ENCODE peak calls at places on chromosome 7, in five cellular contexts. One of them, this sample, is unnamed.

GRCh38 chr7:100157334-100158228 is 942 bp downstream of the TRAPPC14 start:
- DNase-seq in LoVo: peak; percentile 63
- DNase-seq in epithelial cell of proximal tubule: peak; percentile 53
- DNase-seq in HEK293T: peak; percentile 50
- DNase-seq in suprapubic skin: peak; percentile 67
- DNase-seq in this sample: no peak

GRCh38 chr7:16046045-16046444 is 359.6 kb upstream of the MEOX2 start:
- DNase-seq in HEK293T: no peak
- DNase-seq in LoVo: no peak
- DNase-seq in suprapubic skin: no peak
- DNase-seq in epithelial cell of proximal tubule: no peak
- DNase-seq in this sample: no peak

GRCh38 chr7:50502001-50502684 is 52.0 kb upstream of the FIGNL1 start:
- DNase-seq in HEK293T: no peak
- DNase-seq in LoVo: no peak
- DNase-seq in suprapubic skin: peak; percentile 78
- DNase-seq in epithelial cell of proximal tubule: peak; percentile 89
- DNase-seq in this sample: peak; percentile 82

GRCh38 chr7:51949726-51950644 is 633.4 kb upstream of the COBL start:
- DNase-seq in LoVo: no peak
- DNase-seq in suprapubic skin: no peak
- DNase-seq in HEK293T: no peak
- DNase-seq in epithelial cell of proximal tubule: peak; percentile 63
- DNase-seq in this sample: no peak

GRCh38 chr7:14340415-14341079 is 351.1 kb upstream of the ETV1 start:
- DNase-seq in suprapubic skin: no peak
- DNase-seq in LoVo: no peak
- DNase-seq in epithelial cell of proximal tubule: no peak
- DNase-seq in HEK293T: no peak
- DNase-seq in this sample: no peak

GRCh38 chr7:64875258-64875657 is 27.8 kb upstream of the ZNF273 start:
- DNase-seq in suprapubic skin: no peak
- DNase-seq in LoVo: no peak
- DNase-seq in HEK293T: peak; percentile 1
- DNase-seq in epithelial cell of proximal tubule: no peak
- DNase-seq in this sample: no peak

GRCh38 chr7:75616421-75617167 is 122.1 kb downstream of the HIP1 start:
- DNase-seq in suprapubic skin: no peak
- DNase-seq in epithelial cell of proximal tubule: no peak
- DNase-seq in LoVo: no peak
- DNase-seq in HEK293T: no peak
- DNase-seq in this sample: no peak

GRCh38 chr7:157386979-157387800 is 50.4 kb downstream of the DNAJB6 start:
- DNase-seq in epithelial cell of proximal tubule: peak; percentile 32
- DNase-seq in HEK293T: peak; percentile 97
- DNase-seq in LoVo: peak; percentile 65
- DNase-seq in suprapubic skin: peak; percentile 91
- DNase-seq in this sample: no peak

GRCh38 chr7:35985126-35985754 is 167.8 kb upstream of the EEPD1 start:
- DNase-seq in HEK293T: peak; percentile 80
- DNase-seq in suprapubic skin: peak; percentile 85
- DNase-seq in LoVo: peak; percentile 80
- DNase-seq in epithelial cell of proximal tubule: peak; percentile 3
- DNase-seq in this sample: peak; percentile 40

GRCh38 chr7:909358-910329 is 33.3 kb downstream of the GET4 start:
- DNase-seq in suprapubic skin: no peak
- DNase-seq in LoVo: no peak
- DNase-seq in HEK293T: peak; percentile 27
- DNase-seq in epithelial cell of proximal tubule: no peak
- DNase-seq in this sample: no peak

GRCh38 chr7:44144426-44144967 is 3.4 kb upstream of the MYL7 start:
- DNase-seq in HEK293T: no peak
- DNase-seq in epithelial cell of proximal tubule: no peak
- DNase-seq in LoVo: no peak
- DNase-seq in suprapubic skin: peak; percentile 49
- DNase-seq in this sample: no peak

GRCh38 chr7:45677311-45677900 is 103.2 kb downstream of the ADCY1 start:
- DNase-seq in epithelial cell of proximal tubule: no peak
- DNase-seq in suprapubic skin: no peak
- DNase-seq in LoVo: peak; percentile 58
- DNase-seq in HEK293T: no peak
- DNase-seq in this sample: no peak

GRCh38 chr7:818031-818699 is 14.1 kb upstream of the SUN1 start:
- DNase-seq in suprapubic skin: no peak
- DNase-seq in LoVo: peak; percentile 53
- DNase-seq in epithelial cell of proximal tubule: no peak
- DNase-seq in HEK293T: no peak
- DNase-seq in this sample: peak; percentile 43

GRCh38 chr7:23893942-23894890 is 184.2 kb downstream of the STK31 start:
- DNase-seq in suprapubic skin: no peak
- DNase-seq in HEK293T: no peak
- DNase-seq in epithelial cell of proximal tubule: no peak
- DNase-seq in LoVo: no peak
- DNase-seq in this sample: no peak

GRCh38 chr7:94620703-94621118 is 35.2 kb downstream of the SGCE start:
- DNase-seq in LoVo: peak; percentile 84
- DNase-seq in epithelial cell of proximal tubule: peak; percentile 84
- DNase-seq in HEK293T: no peak
- DNase-seq in suprapubic skin: peak; percentile 75
- DNase-seq in this sample: peak; percentile 87

GRCh38 chr7:112580717-112581435 is 100.1 kb downstream of the LSMEM1 start:
- DNase-seq in epithelial cell of proximal tubule: no peak
- DNase-seq in suprapubic skin: no peak
- DNase-seq in LoVo: no peak
- DNase-seq in HEK293T: no peak
- DNase-seq in this sample: no peak

GRCh38 chr7:45658716-45659495 is 84.7 kb downstream of the ADCY1 start:
- DNase-seq in epithelial cell of proximal tubule: no peak
- DNase-seq in LoVo: no peak
- DNase-seq in suprapubic skin: no peak
- DNase-seq in HEK293T: no peak
- DNase-seq in this sample: no peak

GRCh38 chr7:136925556-136925955 is 57.1 kb downstream of the CHRM2 start:
- DNase-seq in LoVo: no peak
- DNase-seq in epithelial cell of proximal tubule: no peak
- DNase-seq in HEK293T: no peak
- DNase-seq in suprapubic skin: no peak
- DNase-seq in this sample: no peak

GRCh38 chr7:95581446-95581845 is 14.9 kb downstream of the PDK4 start:
- DNase-seq in LoVo: no peak
- DNase-seq in suprapubic skin: no peak
- DNase-seq in HEK293T: no peak
- DNase-seq in epithelial cell of proximal tubule: no peak
- DNase-seq in this sample: no peak

GRCh38 chr7:87566311-87566710 is 34.4 kb downstream of the ABCB1 start:
- DNase-seq in HEK293T: no peak
- DNase-seq in LoVo: no peak
- DNase-seq in epithelial cell of proximal tubule: peak; percentile 76
- DNase-seq in suprapubic skin: no peak
- DNase-seq in this sample: no peak

GRCh38 chr7:130272456-130273080 is 5.9 kb downstream of the CPA2 start:
- DNase-seq in HEK293T: peak; percentile 28
- DNase-seq in epithelial cell of proximal tubule: no peak
- DNase-seq in suprapubic skin: no peak
- DNase-seq in LoVo: no peak
- DNase-seq in this sample: no peak

GRCh38 chr7:132760241-132760616 is 184.0 kb upstream of the PLXNA4 start:
- DNase-seq in LoVo: no peak
- DNase-seq in epithelial cell of proximal tubule: no peak
- DNase-seq in HEK293T: no peak
- DNase-seq in suprapubic skin: no peak
- DNase-seq in this sample: no peak

This sample was measured in GM04504.